ENCODE peak calls at places on chromosome 1, in six cellular contexts. R, D, M, S, V and J are unnamed samples.

GRCh38 chr1:237938553-237938952 is 47.8 kb upstream of the ZP4 start:
- DNase-seq in R (no peak), D (no peak), M (no peak), S (no peak), V (peak; percentile 41), J (no peak)

GRCh38 chr1:44108241-44108640 is 10.4 kb upstream of the KLF17 start:
- DNase-seq in R (peak; percentile 57), D (no peak), M (no peak), S (no peak), V (no peak), J (no peak)

GRCh38 chr1:204435886-204436271 is 24.3 kb upstream of the PPP1R15B start:
- DNase-seq in R (no peak), D (no peak), M (no peak), S (no peak), V (no peak), J (no peak)

GRCh38 chr1:162391790-162392563 is 10.4 kb downstream of the C1orf226 start:
- DNase-seq in R (no peak), D (no peak), M (peak; percentile 44), S (no peak), V (peak; percentile 63), J (peak; percentile 35)

GRCh38 chr1:18885311-18886002 is 16.9 kb downstream of the ALDH4A1 start:
- DNase-seq in R (no peak), D (no peak), M (no peak), S (no peak), V (no peak), J (no peak)

GRCh38 chr1:12408662-12409061 is 178.8 kb downstream of the VPS13D start:
- DNase-seq in R (no peak), D (no peak), M (no peak), S (no peak), V (peak; percentile 29), J (no peak)

GRCh38 chr1:1092149-1092855 is 18.2 kb upstream of the RNF223 start:
- DNase-seq in R (no peak), D (no peak), M (no peak), S (peak; percentile 26), V (no peak), J (no peak)

GRCh38 chr1:30404341-30404740 is 319.0 kb downstream of the MATN1 start:
- DNase-seq in R (no peak), D (no peak), M (no peak), S (no peak), V (no peak), J (no peak)

GRCh38 chr1:15994590-15995351 is 9.3 kb upstream of the SRARP start:
- DNase-seq in R (no peak), D (no peak), M (peak; percentile 78), S (peak; percentile 76), V (peak; percentile 68), J (peak; percentile 67)

GRCh38 chr1:3481836-3482589 is 27.5 kb downstream of the ARHGEF16 start:
- DNase-seq in R (no peak), D (no peak), M (no peak), S (no peak), V (no peak), J (peak; percentile 46)

GRCh38 chr1:58573705-58574591 is 3.1 kb downstream of the TACSTD2 start:
- DNase-seq in R (no peak), D (no peak), M (no peak), S (no peak), V (no peak), J (peak; percentile 50)

GRCh38 chr1:64915381-64916274 is 50.7 kb downstream of the JAK1 start:
- DNase-seq in R (no peak), D (peak; percentile 14), M (no peak), S (no peak), V (no peak), J (peak; percentile 64)

GRCh38 chr1:188706742-188707141 is 1770.9 kb downstream of the BRINP3 start:
- DNase-seq in R (no peak), D (no peak), M (no peak), S (no peak), V (no peak), J (peak; percentile 44)

GRCh38 chr1:114061431-114061830 is 82.2 kb downstream of the OLFML3 start:
- DNase-seq in R (no peak), D (no peak), M (no peak), S (no peak), V (no peak), J (no peak)

GRCh38 chr1:162728597-162728996 is 61.9 kb upstream of the HSD17B7 start:
- DNase-seq in R (no peak), D (no peak), M (no peak), S (no peak), V (no peak), J (no peak)

GRCh38 chr1:160166459-160166858 is 15.1 kb downstream of the ATP1A4 start:
- DNase-seq in R (no peak), D (no peak), M (no peak), S (peak; percentile 64), V (no peak), J (no peak)

GRCh38 chr1:200895801-200896570 is 1.3 kb downstream of the INAVA start:
- DNase-seq in R (no peak), D (no peak), M (no peak), S (no peak), V (no peak), J (peak; percentile 55)

GRCh38 chr1:143611159-143611558 is 360.6 kb downstream of the FAM72C start:
- DNase-seq in R (no peak), D (no peak), M (peak; percentile 15), S (no peak), V (peak; percentile 12), J (no peak)

GRCh38 chr1:245444181-245444580 is 289.4 kb downstream of the KIF26B start:
- DNase-seq in R (no peak), D (no peak), M (no peak), S (no peak), V (no peak), J (no peak)

GRCh38 chr1:36179220-36179600 is 23.2 kb downstream of the MAP7D1 start:
- DNase-seq in R (no peak), D (no peak), M (no peak), S (no peak), V (no peak), J (no peak)

GRCh38 chr1:171084091-171084490 is 6.6 kb upstream of the FMO3 start:
- DNase-seq in R (no peak), D (no peak), M (no peak), S (no peak), V (no peak), J (no peak)

GRCh38 chr1:1337793-1338147 is 6.7 kb downstream of the TAS1R3 start:
- DNase-seq in R (no peak), D (no peak), M (no peak), S (no peak), V (peak; percentile 93), J (no peak)

GRCh38 chr1:110348771-110349170 is 9.6 kb downstream of the RBM15 start:
- DNase-seq in R (no peak), D (no peak), M (no peak), S (no peak), V (no peak), J (no peak)

GRCh38 chr1:203462878-203463277 is 12.7 kb upstream of the PRELP start:
- DNase-seq in R (no peak), D (no peak), M (no peak), S (no peak), V (no peak), J (no peak)

DNA sequence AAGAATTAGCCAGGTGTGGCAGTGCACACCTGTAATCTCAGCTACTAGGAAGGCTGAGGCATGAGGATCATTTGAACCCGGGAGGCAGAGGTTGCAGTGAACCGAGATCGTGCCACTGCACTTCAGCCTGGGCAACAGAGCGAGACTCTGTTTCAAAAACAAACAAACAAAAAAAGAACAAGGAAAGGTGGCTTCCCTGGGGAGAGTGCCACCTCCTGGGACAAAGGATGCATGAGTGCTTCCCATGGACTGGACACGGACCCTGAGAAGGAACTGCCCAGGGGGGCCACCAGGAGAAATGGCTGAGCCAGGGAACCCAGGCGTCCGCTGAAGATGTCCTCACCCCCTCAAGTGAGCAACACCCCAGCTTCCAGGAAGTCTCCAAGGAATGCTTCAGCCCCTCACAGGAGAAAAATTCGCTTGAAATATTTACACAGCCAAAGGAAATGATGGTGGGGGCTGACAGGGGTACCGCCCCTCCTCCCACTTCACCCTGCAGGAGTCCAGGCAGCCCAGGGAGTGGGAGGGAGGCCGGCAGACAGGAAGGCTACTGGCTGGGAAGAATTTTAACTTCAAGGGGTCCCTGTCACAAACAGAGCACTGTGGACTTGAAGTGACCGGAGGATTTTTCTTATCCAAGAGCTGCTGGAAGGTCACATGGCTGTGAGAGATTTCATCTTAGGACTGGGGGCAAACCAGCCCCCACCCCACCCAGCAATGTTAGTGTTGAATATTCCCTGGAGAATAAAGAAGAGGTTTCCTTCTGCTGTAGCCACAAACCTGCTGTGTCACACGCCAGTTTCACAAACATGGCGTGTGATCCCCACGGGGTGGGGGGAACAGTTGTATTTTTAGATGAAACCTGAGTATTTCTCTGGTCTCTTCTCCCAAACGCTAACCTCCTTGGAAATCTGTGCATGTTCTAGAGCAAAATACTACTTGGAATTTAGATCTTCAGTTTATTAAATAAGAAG is 90.8 kb upstream of the SLC25A33 start:
- DNase-seq in R (no peak), D (no peak), M (no peak), S (no peak), V (no peak), J (no peak)
- TF ChIP-seq CTCF in R (no peak), D (no peak), M (no peak), S (no peak), V (no peak), J (no peak)

DNA sequence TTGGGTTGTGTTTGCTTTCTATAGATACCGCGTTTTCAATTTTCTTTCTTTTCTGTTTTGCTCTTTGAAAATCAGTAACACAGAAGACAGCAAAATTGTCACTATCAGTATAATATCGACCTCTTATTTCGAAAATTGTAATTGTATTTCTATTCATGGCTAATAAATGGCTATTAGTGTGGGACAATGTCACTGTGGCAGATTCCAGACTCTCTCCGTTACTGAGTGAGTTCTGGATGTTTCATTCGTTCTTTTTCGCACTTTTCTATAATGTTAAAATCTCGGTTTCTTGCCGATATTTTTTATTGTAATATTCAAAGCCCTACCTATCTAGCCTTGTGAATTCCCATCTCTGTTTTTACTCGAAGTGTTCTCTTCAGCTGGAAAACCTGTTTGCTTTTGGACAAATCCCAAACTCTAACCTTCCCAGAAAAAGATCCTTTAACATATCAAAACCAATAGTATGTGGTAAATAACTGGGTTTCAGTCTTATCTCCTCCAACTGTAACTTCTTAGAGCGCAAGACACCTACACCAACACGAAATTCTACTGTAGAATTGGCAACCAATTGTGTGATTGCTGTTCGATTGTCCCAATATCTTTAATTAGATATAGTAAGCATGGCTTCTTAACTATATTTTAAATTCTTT is 6.0 kb upstream of the MPZL1 start:
- DNase-seq in R (no peak), D (no peak), M (no peak), S (no peak), V (no peak), J (no peak)
- TF ChIP-seq CTCF in R (no peak), D (no peak), M (no peak), S (no peak), V (no peak), J (no peak)

DNA sequence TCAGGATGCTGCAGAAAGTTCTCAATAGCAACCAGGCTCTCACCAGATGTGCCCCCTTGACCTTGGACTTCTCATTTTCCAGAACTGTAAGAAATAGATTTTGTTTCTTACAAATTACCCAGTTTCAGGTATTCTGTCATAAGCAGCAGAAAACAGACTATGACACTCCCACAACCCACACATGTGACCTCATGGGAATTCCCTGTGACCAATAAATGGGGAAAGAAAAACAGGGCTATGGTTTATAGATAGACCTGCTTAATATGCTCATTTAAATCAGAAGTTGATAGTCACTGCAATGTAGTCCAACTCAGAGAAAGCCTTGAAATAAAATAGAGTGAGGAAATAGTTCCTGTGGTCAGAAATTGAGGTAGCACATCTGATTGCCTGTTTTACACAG is 380.9 kb upstream of the PTBP2 start:
- DNase-seq in R (no peak), D (no peak), M (no peak), S (no peak), V (no peak), J (no peak)
- TF ChIP-seq CTCF in R (no peak), D (no peak), M (no peak), S (no peak), V (no peak), J (no peak)

GRCh38 chr1:45508295-45509151 is 8.4 kb downstream of the MMACHC start:
- DNase-seq in R (no peak), D (no peak), M (no peak), S (no peak), V (peak; percentile 47), J (no peak)
- TF ChIP-seq CTCF in R (peak; percentile 11), D (no peak), M (no peak), S (no peak), V (peak; percentile 40), J (no peak)